ENCODE peak calls at places on chromosomes 3 and 15, in six cellular contexts. W is mucosa of descending colon; Y is EH; G is NCI-H1092; U is astrocyte of the spinal cord; C is activated T-cell treated with anti-CD3 and anti-CD28 coated beads, Interleukin-2, amount 50 U/mL, for 24 hours. E is an unnamed sample.

GRCh38 chr3:178406206-178406605 is 130.0 kb upstream of the KCNMB2 start:
- DNase-seq in W (no peak), Y (no peak), G (no peak), U (peak), C (no peak), E (no peak)

GRCh38 chr3:177463863-177464262 is 266.6 kb upstream of the TBL1XR1 start:
- DNase-seq in W (no peak), Y (peak), G (no peak), U (peak), C (no peak), E (peak)

GRCh38 chr3:163878396-163878795 is 1199.9 kb downstream of the SI start:
- DNase-seq in W (no peak), Y (no peak), G (no peak), U (no peak), C (no peak), E (no peak)

GRCh38 chr3:134911611-134912604 is 116.8 kb downstream of the EPHB1 start:
- DNase-seq in W (no peak), Y (no peak), G (no peak), U (no peak), C (no peak), E (no peak)

GRCh38 chr15:78453447-78453846 is 15.4 kb downstream of the IREB2 start:
- DNase-seq in W (no peak), Y (no peak), G (no peak), U (no peak), C (no peak), E (no peak)

GRCh38 chr3:114675104-114675503 is 381.3 kb downstream of the TIGIT start:
- DNase-seq in W (no peak), Y (no peak), G (no peak), U (peak), C (no peak), E (peak)

GRCh38 chr3:30612422-30613134 is 6.2 kb downstream of the TGFBR2 start:
- DNase-seq in W (no peak), Y (no peak), G (no peak), U (no peak), C (no peak), E (no peak)

GRCh38 chr15:77409259-77410156 is 10.4 kb downstream of the PEAK1 start:
- DNase-seq in W (no peak), Y (peak), G (no peak), U (no peak), C (no peak), E (peak)

GRCh38 chr15:66734961-66735908 is 33.2 kb downstream of the SMAD6 start:
- DNase-seq in W (no peak), Y (peak), G (no peak), U (no peak), C (no peak), E (no peak)

GRCh38 chr3:9818666-9819335 is 8.7 kb downstream of the TTLL3 start:
- DNase-seq in W (peak), Y (no peak), G (no peak), U (no peak), C (no peak), E (no peak)

GRCh38 chr3:72154391-72155300 is 369.7 kb upstream of the PROK2 start:
- DNase-seq in W (no peak), Y (peak), G (no peak), U (peak), C (no peak), E (peak)

GRCh38 chr3:47912006-47912504 is 104.2 kb downstream of the MAP4 start:
- DNase-seq in W (no peak), Y (peak), G (no peak), U (peak), C (no peak), E (no peak)

GRCh38 chr3:33660035-33660434 is 58.0 kb downstream of the CLASP2 start:
- DNase-seq in W (no peak), Y (peak), G (no peak), U (peak), C (no peak), E (no peak)

GRCh38 chr15:42100021-42100800 is 5.8 kb upstream of the PLA2G4D start:
- DNase-seq in W (no peak), Y (peak), G (no peak), U (no peak), C (no peak), E (peak)

GRCh38 chr15:101827257-101827656 is 15.3 kb downstream of the OR4F15 start:
- DNase-seq in W (no peak), Y (peak), G (no peak), U (peak), C (no peak), E (peak)

E was measured in mesenchymal stem cell.